ENCODE peak calls at places on chromosomes 5 and 9, in eight cellular contexts. P is neural crest cell, Y is RWPE1, G is fibroblast of lung, D is cardiac muscle cell, Q is stomach, W is bronchial epithelial cell, X is ovary. E is an unnamed sample.

GRCh38 chr5:169029087-169029486 is 271.9 kb downstream of the SLIT3 start:
- DNase-seq in G (peak; percentile 82), Q (no peak), X (no peak), D (no peak), W (no peak), Y (no peak), P (no peak), E (no peak)

GRCh38 chr9:78035369-78035993 is 3.9 kb upstream of the GNAQ start:
- DNase-seq in Q (peak; percentile 61), X (peak; percentile 53), D (peak; percentile 82), W (peak; percentile 65), P (peak; percentile 51), Y (peak; percentile 54), G (peak; percentile 73), E (peak; percentile 22)

GRCh38 chr9:134378901-134379338 is 52.7 kb downstream of the RXRA start:
- DNase-seq in G (peak; percentile 61), W (peak; percentile 60), X (no peak), D (no peak), Y (peak; percentile 91), P (no peak), Q (peak; percentile 78), E (no peak)

GRCh38 chr5:175129619-175130018 is 314.4 kb downstream of the DRD1 start:
- DNase-seq in X (no peak), Q (no peak), Y (no peak), W (no peak), G (no peak), D (no peak), P (no peak), E (no peak)

GRCh38 chr5:80631277-80632259 is 22.9 kb upstream of the MSH3 start:
- DNase-seq in Y (no peak), W (no peak), Q (no peak), P (no peak), X (no peak), D (no peak), G (no peak), E (no peak)

GRCh38 chr9:87122947-87123685 is 175.8 kb upstream of the GAS1 start:
- DNase-seq in G (peak; percentile 76), Q (no peak), P (no peak), Y (peak; percentile 72), W (peak; percentile 82), X (no peak), D (no peak), E (no peak)

GRCh38 chr5:142432369-142432863 is 107.6 kb upstream of the SPRY4 start:
- DNase-seq in Q (peak; percentile 86), W (no peak), D (no peak), Y (no peak), P (no peak), X (no peak), G (no peak), E (peak; percentile 27)

GRCh38 chr9:98579700-98580099 is 129.0 kb downstream of the GABBR2 start:
- DNase-seq in G (no peak), Q (no peak), Y (no peak), P (no peak), W (no peak), X (no peak), D (no peak), E (no peak)

GRCh38 chr9:121860744-121861143 is 209.3 kb downstream of the DAB2IP start:
- DNase-seq in Y (no peak), W (no peak), G (peak; percentile 90), P (no peak), Q (no peak), D (no peak), X (peak; percentile 70), E (no peak)

GRCh38 chr5:159511570-159511969 is 181.3 kb upstream of the IL12B start:
- DNase-seq in P (no peak), Y (no peak), Q (no peak), G (no peak), W (peak; percentile 89), D (no peak), X (no peak), E (no peak)

GRCh38 chr9:97934321-97935115 is 3.5 kb downstream of the HEMGN start:
- DNase-seq in W (no peak), P (no peak), D (no peak), Q (no peak), G (no peak), X (no peak), Y (no peak), E (no peak)

GRCh38 chr9:98091735-98092632 is 27.0 kb downstream of the TRIM14 start:
- DNase-seq in Y (no peak), Q (no peak), G (no peak), X (no peak), D (no peak), W (peak; percentile 70), P (no peak), E (no peak)

GRCh38 chr5:110094559-110094958 is 404.8 kb downstream of the MAN2A1 start:
- DNase-seq in X (no peak), Q (no peak), Y (no peak), P (no peak), G (no peak), W (no peak), D (no peak), E (no peak)

DNA sequence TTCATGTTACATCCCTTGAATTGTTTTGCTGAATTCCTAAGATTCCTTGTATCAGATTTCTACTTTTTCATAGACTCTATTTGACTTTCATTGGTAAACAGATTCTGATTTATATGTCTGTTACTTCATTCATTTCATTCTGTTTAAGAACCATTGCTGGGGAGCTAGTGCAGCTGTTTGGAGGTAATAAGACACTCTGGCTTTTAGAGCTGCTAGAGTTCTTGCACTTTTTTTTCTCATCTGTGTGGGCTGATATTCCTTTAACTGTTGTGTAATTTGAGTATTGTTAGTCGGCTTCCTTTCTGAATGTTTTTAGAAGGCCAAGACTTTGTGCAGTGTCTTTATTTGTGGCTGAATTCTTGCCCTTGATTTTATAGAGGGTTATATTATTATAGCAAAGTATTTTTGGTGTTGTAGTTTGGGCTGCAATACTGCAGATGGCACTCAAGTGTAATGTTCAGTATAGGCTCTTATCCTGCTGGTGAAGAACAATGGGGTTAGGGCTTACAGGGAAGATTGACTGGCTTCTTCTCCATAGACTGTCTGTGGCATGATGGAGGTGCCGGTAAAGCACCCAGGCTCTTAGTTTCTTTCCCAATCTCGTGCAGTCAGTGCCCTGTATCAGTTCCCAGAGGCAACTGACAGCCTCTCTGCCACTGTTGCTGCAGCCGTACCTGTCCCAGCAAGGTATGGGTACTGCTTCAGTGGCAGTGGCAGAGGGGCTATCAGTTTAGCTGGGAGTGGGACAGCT is 162.2 kb downstream of the OXCT1 start:
- DNase-seq in D (peak; percentile 17), Q (no peak), Y (peak; percentile 31), G (peak; percentile 41), W (peak; percentile 46), X (no peak), P (no peak), E (no peak)
- TF ChIP-seq CTCF in D (peak; percentile 67), Q (no peak), Y (peak; percentile 31), G (peak; percentile 67), W (peak; percentile 60), X (no peak), P (peak; percentile 51), E (no peak)

GRCh38 chr5:119313876-119314605 is 41.8 kb upstream of the TNFAIP8 start:
- DNase-seq in P (no peak), Q (no peak), W (no peak), X (no peak), D (no peak), G (no peak), Y (no peak), E (no peak)

GRCh38 chr5:119316116-119316515 is 39.7 kb upstream of the TNFAIP8 start:
- DNase-seq in D (no peak), P (no peak), W (no peak), X (no peak), Y (no peak), Q (no peak), G (no peak), E (no peak)

GRCh38 chr5:119313207-119313606 is 42.6 kb upstream of the TNFAIP8 start:
- DNase-seq in G (no peak), W (no peak), P (no peak), X (no peak), Q (no peak), Y (no peak), D (no peak), E (no peak)

GRCh38 chr5:119318256-119318914 is 37.4 kb upstream of the TNFAIP8 start:
- DNase-seq in Y (no peak), G (no peak), W (peak; percentile 69), X (no peak), D (no peak), P (no peak), Q (no peak), E (no peak)

GRCh38 chr5:119315516-119315949 is 40.3 kb upstream of the TNFAIP8 start:
- DNase-seq in X (no peak), P (no peak), Q (no peak), W (peak; percentile 61), G (no peak), D (no peak), Y (peak; percentile 67), E (no peak)
- TF ChIP-seq CTCF in X (no peak), P (no peak), Q (no peak), W (peak; percentile 50), G (no peak), D (peak; percentile 31), Y (peak; percentile 35), E (peak; percentile 61)

DNA sequence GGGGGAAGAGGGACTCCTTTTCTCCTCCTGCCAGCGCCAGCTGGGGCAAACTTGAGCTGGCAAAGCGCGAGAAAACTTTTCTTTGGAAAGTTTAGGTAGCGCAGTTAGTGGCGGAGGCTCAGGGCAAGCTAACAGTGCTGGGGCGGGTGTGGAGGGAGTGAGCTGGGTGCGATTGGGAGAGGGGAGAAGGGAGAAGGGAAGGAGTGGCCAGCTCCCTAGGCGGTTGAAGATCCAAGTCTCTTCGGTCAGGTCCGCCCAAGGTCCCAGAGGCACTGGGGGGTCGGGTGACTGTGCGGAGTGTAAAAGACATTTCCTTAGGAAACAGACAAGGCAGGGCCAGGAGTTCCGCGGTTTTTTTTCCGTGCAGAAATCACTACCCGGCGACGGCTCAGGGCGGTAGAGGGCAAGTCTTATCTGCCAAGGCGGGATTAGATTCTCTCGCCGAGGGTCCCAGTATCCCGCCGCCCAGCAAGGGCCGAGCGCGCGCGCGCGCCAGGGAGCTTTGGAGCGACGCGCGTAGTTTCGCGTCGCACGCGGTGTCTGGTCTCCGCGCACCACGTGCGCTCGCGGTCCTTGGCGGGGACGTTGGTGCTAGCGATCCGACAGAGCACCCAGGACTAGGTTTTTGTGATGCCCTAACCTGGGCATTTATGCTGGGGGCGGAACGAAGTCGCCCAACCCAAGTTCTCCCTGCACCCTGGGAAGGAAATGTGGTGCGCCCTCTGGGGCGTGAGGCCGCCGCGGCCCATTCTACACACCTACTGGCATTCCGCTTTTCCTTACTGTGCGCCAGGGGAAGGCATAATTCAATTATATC is 33.7 kb upstream of the NFIB start:
- DNase-seq in Y (peak; percentile 53), Q (no peak), P (no peak), G (peak; percentile 49), W (peak; percentile 28), X (peak; percentile 40), D (peak; percentile 53), E (no peak)
- TF ChIP-seq CTCF in Y (no peak), Q (no peak), P (no peak), G (no peak), W (peak; percentile 41), X (no peak), D (peak; percentile 34), E (no peak)

GRCh38 chr5:74787424-74787823 is 20.4 kb downstream of the NSA2 start:
- DNase-seq in W (no peak), D (no peak), G (no peak), P (no peak), X (no peak), Y (no peak), Q (no peak), E (no peak)

DNA sequence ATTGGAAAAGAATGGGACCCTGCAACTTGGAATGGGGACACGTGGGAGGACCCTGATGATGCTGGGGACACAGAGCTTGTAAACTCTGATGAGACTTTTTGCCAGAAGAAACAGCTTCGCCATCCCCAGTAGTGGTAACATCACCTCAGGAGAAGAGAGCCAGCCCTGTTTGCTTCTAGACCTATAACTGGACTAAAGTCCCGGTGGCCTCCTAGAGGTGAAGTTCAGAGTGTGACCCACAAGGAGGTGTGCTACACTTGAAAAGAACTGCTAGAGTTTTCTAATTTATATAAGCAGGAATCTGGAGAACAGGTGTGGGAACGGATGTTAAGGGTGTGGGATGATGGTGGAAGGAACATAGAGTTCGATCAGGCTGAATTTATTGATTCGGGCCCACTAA is 19.8 kb downstream of the NSA2 start:
- DNase-seq in P (no peak), D (no peak), Y (no peak), G (no peak), W (no peak), X (no peak), Q (no peak), E (no peak)
- TF ChIP-seq CTCF in P (no peak), D (no peak), Y (no peak), G (no peak), W (no peak), X (no peak), Q (no peak), E (no peak)

E was measured in natural killer cell.